ENCODE peak calls at places on chromosome 15, in nine cellular contexts. One of them, this sample, is unnamed.

GRCh38 chr15:76991048-76991447 is 3.9 kb upstream of the PSTPIP1 start:
- DNase-seq in GM04504: no peak
- DNase-seq in AG08396: no peak
- DNase-seq in anterior cingulate cortex: no peak
- DNase-seq in central memory CD4-positive, alpha-beta T cell: no peak
- DNase-seq in HFF-Myc: no peak
- DNase-seq in SIG-M5: no peak
- DNase-seq in iris pigment epithelial cell: no peak
- DNase-seq in heart right ventricle: no peak
- DNase-seq in this sample: no peak

GRCh38 chr15:78841307-78841706 is 30.0 kb upstream of the ADAMTS7 start:
- DNase-seq in GM04504: no peak
- DNase-seq in AG08396: no peak
- DNase-seq in anterior cingulate cortex: no peak
- DNase-seq in central memory CD4-positive, alpha-beta T cell: no peak
- DNase-seq in HFF-Myc: no peak
- DNase-seq in SIG-M5: no peak
- DNase-seq in iris pigment epithelial cell: no peak
- DNase-seq in heart right ventricle: no peak
- DNase-seq in this sample: no peak

GRCh38 chr15:71945012-71945411 is 134.7 kb downstream of the NR2E3 start:
- DNase-seq in GM04504: no peak
- DNase-seq in AG08396: no peak
- DNase-seq in anterior cingulate cortex: no peak
- DNase-seq in central memory CD4-positive, alpha-beta T cell: no peak
- DNase-seq in HFF-Myc: no peak
- DNase-seq in SIG-M5: no peak
- DNase-seq in iris pigment epithelial cell: no peak
- DNase-seq in heart right ventricle: no peak
- DNase-seq in this sample: no peak

GRCh38 chr15:38260077-38260476 is 7.4 kb downstream of the SPRED1 start:
- DNase-seq in GM04504: no peak
- DNase-seq in AG08396: peak
- DNase-seq in anterior cingulate cortex: no peak
- DNase-seq in central memory CD4-positive, alpha-beta T cell: no peak
- DNase-seq in HFF-Myc: no peak
- DNase-seq in SIG-M5: no peak
- DNase-seq in iris pigment epithelial cell: no peak
- DNase-seq in heart right ventricle: no peak
- DNase-seq in this sample: no peak

GRCh38 chr15:79339588-79340314 is 28.8 kb downstream of the TMED3 start:
- DNase-seq in GM04504: peak
- DNase-seq in AG08396: peak
- DNase-seq in anterior cingulate cortex: no peak
- DNase-seq in central memory CD4-positive, alpha-beta T cell: no peak
- DNase-seq in HFF-Myc: peak
- DNase-seq in SIG-M5: no peak
- DNase-seq in iris pigment epithelial cell: peak
- DNase-seq in heart right ventricle: no peak
- DNase-seq in this sample: no peak

GRCh38 chr15:84666373-84666772 is 8.4 kb upstream of the NMB start:
- DNase-seq in GM04504: no peak
- DNase-seq in AG08396: no peak
- DNase-seq in anterior cingulate cortex: no peak
- DNase-seq in central memory CD4-positive, alpha-beta T cell: no peak
- DNase-seq in HFF-Myc: no peak
- DNase-seq in SIG-M5: no peak
- DNase-seq in iris pigment epithelial cell: peak
- DNase-seq in heart right ventricle: no peak
- DNase-seq in this sample: no peak

GRCh38 chr15:92840149-92840548 is 60.0 kb upstream of the CHD2 start:
- DNase-seq in GM04504: no peak
- DNase-seq in AG08396: no peak
- DNase-seq in anterior cingulate cortex: no peak
- DNase-seq in central memory CD4-positive, alpha-beta T cell: no peak
- DNase-seq in HFF-Myc: no peak
- DNase-seq in SIG-M5: no peak
- DNase-seq in iris pigment epithelial cell: no peak
- DNase-seq in heart right ventricle: no peak
- DNase-seq in this sample: no peak

GRCh38 chr15:100022426-100022825 is 289.2 kb upstream of the LYSMD4 start:
- DNase-seq in GM04504: no peak
- DNase-seq in AG08396: no peak
- DNase-seq in anterior cingulate cortex: no peak
- DNase-seq in central memory CD4-positive, alpha-beta T cell: no peak
- DNase-seq in HFF-Myc: no peak
- DNase-seq in SIG-M5: no peak
- DNase-seq in iris pigment epithelial cell: no peak
- DNase-seq in heart right ventricle: no peak
- DNase-seq in this sample: no peak

GRCh38 chr15:40292246-40292645 is 9.4 kb upstream of the ANKRD63 start:
- DNase-seq in GM04504: no peak
- DNase-seq in AG08396: no peak
- DNase-seq in anterior cingulate cortex: no peak
- DNase-seq in central memory CD4-positive, alpha-beta T cell: no peak
- DNase-seq in HFF-Myc: no peak
- DNase-seq in SIG-M5: no peak
- DNase-seq in iris pigment epithelial cell: no peak
- DNase-seq in heart right ventricle: no peak
- DNase-seq in this sample: no peak

GRCh38 chr15:85646538-85647091 is 148.1 kb downstream of the KLHL25 start:
- DNase-seq in GM04504: peak
- DNase-seq in AG08396: peak
- DNase-seq in anterior cingulate cortex: no peak
- DNase-seq in central memory CD4-positive, alpha-beta T cell: peak
- DNase-seq in HFF-Myc: no peak
- DNase-seq in SIG-M5: no peak
- DNase-seq in iris pigment epithelial cell: peak
- DNase-seq in heart right ventricle: no peak
- DNase-seq in this sample: no peak

This sample was measured in caudate nucleus.